ENCODE peak calls at places on chromosome 7, in five cellular contexts. One of them, this sample, is unnamed.

GRCh38 chr7:66837007-66837406 is 84.0 kb upstream of the TMEM248 start:
- DNase-seq in progenitor cell of endocrine pancreas: no peak
- DNase-seq in A549: peak; percentile 75
- DNase-seq in head of caudate nucleus: no peak
- DNase-seq in myocyte: no peak
- DNase-seq in this sample: no peak

GRCh38 chr7:102836206-102836938 is 76.4 kb upstream of the LRRC17 start:
- DNase-seq in myocyte: peak; percentile 95
- DNase-seq in head of caudate nucleus: no peak
- DNase-seq in A549: peak; percentile 63
- DNase-seq in progenitor cell of endocrine pancreas: no peak
- DNase-seq in this sample: no peak

GRCh38 chr7:105713488-105714465 is 132.5 kb upstream of the EFCAB10 start:
- DNase-seq in myocyte: peak; percentile 27
- DNase-seq in progenitor cell of endocrine pancreas: no peak
- DNase-seq in A549: no peak
- DNase-seq in head of caudate nucleus: no peak
- DNase-seq in this sample: no peak

GRCh38 chr7:129781856-129782256 is 170.3 kb downstream of the NRF1 start:
- DNase-seq in progenitor cell of endocrine pancreas: no peak
- DNase-seq in A549: no peak
- DNase-seq in head of caudate nucleus: no peak
- DNase-seq in myocyte: no peak
- DNase-seq in this sample: no peak

GRCh38 chr7:28135296-28135695 is 45.3 kb downstream of the JAZF1 start:
- DNase-seq in progenitor cell of endocrine pancreas: no peak
- DNase-seq in A549: no peak
- DNase-seq in head of caudate nucleus: no peak
- DNase-seq in myocyte: no peak
- DNase-seq in this sample: no peak

GRCh38 chr7:24882989-24883631 is 96.9 kb downstream of the OSBPL3 start:
- DNase-seq in progenitor cell of endocrine pancreas: no peak
- DNase-seq in A549: no peak
- DNase-seq in myocyte: peak; percentile 91
- DNase-seq in head of caudate nucleus: no peak
- DNase-seq in this sample: no peak

GRCh38 chr7:129066290-129067131 is 11.6 kb upstream of the TNPO3 start:
- DNase-seq in progenitor cell of endocrine pancreas: no peak
- DNase-seq in A549: peak; percentile 43
- DNase-seq in myocyte: peak; percentile 69
- DNase-seq in head of caudate nucleus: no peak
- DNase-seq in this sample: no peak

GRCh38 chr7:158733762-158734494 is 29.3 kb upstream of the NCAPG2 start:
- DNase-seq in head of caudate nucleus: peak; percentile 39
- DNase-seq in A549: no peak
- DNase-seq in myocyte: no peak
- DNase-seq in progenitor cell of endocrine pancreas: no peak
- DNase-seq in this sample: no peak

GRCh38 chr7:106430103-106430502 is 145.3 kb upstream of the NAMPT start:
- DNase-seq in head of caudate nucleus: no peak
- DNase-seq in progenitor cell of endocrine pancreas: no peak
- DNase-seq in A549: no peak
- DNase-seq in myocyte: no peak
- DNase-seq in this sample: no peak